ENCODE peak calls at places on chromosomes 2 and 18, in ten cellular contexts. One of them, this sample, is unnamed.

GRCh38 chr2:176157499-176158305 is 595 bp downstream of the HOXD3 start:
- DNase-seq in NCI-H748 treated with DMSO at 0.1 percent for 48 hours: peak; percentile 77
- DNase-seq in adrenal gland: no peak
- DNase-seq in astrocyte: no peak
- DNase-seq in body of pancreas: no peak
- DNase-seq in nucleus accumbens: no peak
- DNase-seq in skeletal muscle cell: no peak
- DNase-seq in endothelial cell of umbilical vein: peak; percentile 16
- DNase-seq in KG1: no peak
- DNase-seq in osteoblast: no peak
- DNase-seq in this sample: no peak

GRCh38 chr2:239445771-239446524 is 45.1 kb upstream of the HDAC4 start:
- DNase-seq in endothelial cell of umbilical vein: no peak
- DNase-seq in KG1: no peak
- DNase-seq in body of pancreas: no peak
- DNase-seq in nucleus accumbens: peak; percentile 68
- DNase-seq in osteoblast: no peak
- DNase-seq in NCI-H748 treated with DMSO at 0.1 percent for 48 hours: no peak
- DNase-seq in astrocyte: peak; percentile 22
- DNase-seq in skeletal muscle cell: no peak
- DNase-seq in adrenal gland: peak; percentile 14
- DNase-seq in this sample: peak; percentile 23

GRCh38 chr2:143936758-143937562 is 583.0 kb downstream of the ZEB2 start:
- DNase-seq in skeletal muscle cell: no peak
- DNase-seq in osteoblast: peak; percentile 88
- DNase-seq in KG1: no peak
- DNase-seq in body of pancreas: peak; percentile 38
- DNase-seq in NCI-H748 treated with DMSO at 0.1 percent for 48 hours: no peak
- DNase-seq in astrocyte: peak; percentile 40
- DNase-seq in endothelial cell of umbilical vein: peak; percentile 48
- DNase-seq in adrenal gland: peak; percentile 29
- DNase-seq in nucleus accumbens: peak; percentile 58
- DNase-seq in this sample: peak; percentile 34

GRCh38 chr2:218399391-218400166 is at the start of gene CTDSP1:
- DNase-seq in osteoblast: peak; percentile 100
- DNase-seq in nucleus accumbens: peak; percentile 92
- DNase-seq in astrocyte: peak; percentile 89
- DNase-seq in body of pancreas: peak; percentile 97
- DNase-seq in skeletal muscle cell: peak; percentile 92
- DNase-seq in NCI-H748 treated with DMSO at 0.1 percent for 48 hours: peak; percentile 56
- DNase-seq in KG1: peak; percentile 88
- DNase-seq in endothelial cell of umbilical vein: peak; percentile 97
- DNase-seq in adrenal gland: peak; percentile 97
- DNase-seq in this sample: peak; percentile 98

GRCh38 chr2:74252862-74253261 is 54.4 kb downstream of the MTHFD2 start:
- DNase-seq in astrocyte: no peak
- DNase-seq in KG1: no peak
- DNase-seq in adrenal gland: no peak
- DNase-seq in endothelial cell of umbilical vein: no peak
- DNase-seq in NCI-H748 treated with DMSO at 0.1 percent for 48 hours: no peak
- DNase-seq in skeletal muscle cell: no peak
- DNase-seq in nucleus accumbens: no peak
- DNase-seq in body of pancreas: no peak
- DNase-seq in osteoblast: no peak
- DNase-seq in this sample: no peak

GRCh38 chr2:121638333-121638732 is 10.9 kb downstream of the CLASP1 start:
- DNase-seq in KG1: no peak
- DNase-seq in adrenal gland: no peak
- DNase-seq in endothelial cell of umbilical vein: no peak
- DNase-seq in nucleus accumbens: no peak
- DNase-seq in skeletal muscle cell: no peak
- DNase-seq in body of pancreas: no peak
- DNase-seq in astrocyte: no peak
- DNase-seq in NCI-H748 treated with DMSO at 0.1 percent for 48 hours: no peak
- DNase-seq in osteoblast: no peak
- DNase-seq in this sample: peak; percentile 73

GRCh38 chr18:63994783-63995399 is 25.0 kb downstream of the SERPINB8 start:
- DNase-seq in adrenal gland: no peak
- DNase-seq in skeletal muscle cell: no peak
- DNase-seq in body of pancreas: peak; percentile 56
- DNase-seq in KG1: peak; percentile 15
- DNase-seq in endothelial cell of umbilical vein: peak; percentile 51
- DNase-seq in osteoblast: peak; percentile 90
- DNase-seq in nucleus accumbens: peak; percentile 48
- DNase-seq in astrocyte: peak; percentile 18
- DNase-seq in NCI-H748 treated with DMSO at 0.1 percent for 48 hours: peak; percentile 23
- DNase-seq in this sample: peak; percentile 70

GRCh38 chr2:117775820-117776219 is 38.7 kb upstream of the DDX18 start:
- DNase-seq in osteoblast: no peak
- DNase-seq in NCI-H748 treated with DMSO at 0.1 percent for 48 hours: no peak
- DNase-seq in skeletal muscle cell: no peak
- DNase-seq in astrocyte: no peak
- DNase-seq in KG1: no peak
- DNase-seq in adrenal gland: no peak
- DNase-seq in body of pancreas: no peak
- DNase-seq in nucleus accumbens: no peak
- DNase-seq in endothelial cell of umbilical vein: no peak
- DNase-seq in this sample: no peak

GRCh38 chr2:40130251-40130994 is 321.5 kb downstream of the SLC8A1 start:
- DNase-seq in endothelial cell of umbilical vein: no peak
- DNase-seq in osteoblast: no peak
- DNase-seq in astrocyte: peak; percentile 80
- DNase-seq in body of pancreas: no peak
- DNase-seq in nucleus accumbens: no peak
- DNase-seq in adrenal gland: no peak
- DNase-seq in KG1: no peak
- DNase-seq in skeletal muscle cell: no peak
- DNase-seq in NCI-H748 treated with DMSO at 0.1 percent for 48 hours: no peak
- DNase-seq in this sample: peak; percentile 61

GRCh38 chr2:28618221-28619141 is 122.6 kb downstream of the PLB1 start:
- DNase-seq in osteoblast: no peak
- DNase-seq in NCI-H748 treated with DMSO at 0.1 percent for 48 hours: no peak
- DNase-seq in skeletal muscle cell: no peak
- DNase-seq in endothelial cell of umbilical vein: no peak
- DNase-seq in nucleus accumbens: no peak
- DNase-seq in adrenal gland: no peak
- DNase-seq in KG1: no peak
- DNase-seq in body of pancreas: no peak
- DNase-seq in astrocyte: no peak
- DNase-seq in this sample: no peak

GRCh38 chr18:31509571-31509970 is 11.6 kb downstream of the DSG2 start:
- DNase-seq in nucleus accumbens: no peak
- DNase-seq in skeletal muscle cell: no peak
- DNase-seq in body of pancreas: no peak
- DNase-seq in adrenal gland: no peak
- DNase-seq in KG1: no peak
- DNase-seq in endothelial cell of umbilical vein: no peak
- DNase-seq in astrocyte: peak; percentile 10
- DNase-seq in osteoblast: no peak
- DNase-seq in NCI-H748 treated with DMSO at 0.1 percent for 48 hours: no peak
- DNase-seq in this sample: no peak